ENCODE peak calls at places on chromosomes 7 and 10, in six cellular contexts. One of them, this sample, is unnamed. For H3K36me3, the result is how much of the 10 kb centered on the place peaks cover.

GRCh38 chr7:77315102-77315501 is 101.0 kb downstream of the GSAP start:
- DNase-seq in GM23248: peak
- DNase-seq in aorta: no peak
- DNase-seq in heart left ventricle: no peak
- DNase-seq in heart right ventricle: no peak
- DNase-seq in cardiac muscle cell: peak
- DNase-seq in this sample: no peak

GRCh38 chr7:99864041-99864440 is 12.8 kb downstream of the OR2AE1 start:
- DNase-seq in GM23248: peak
- DNase-seq in aorta: no peak
- DNase-seq in heart left ventricle: no peak
- DNase-seq in heart right ventricle: no peak
- DNase-seq in cardiac muscle cell: no peak
- DNase-seq in this sample: no peak

GRCh38 chr10:6049031-6049400 is 13.2 kb downstream of the IL2RA start:
- DNase-seq in GM23248: no peak
- DNase-seq in aorta: no peak
- DNase-seq in heart left ventricle: peak
- DNase-seq in heart right ventricle: no peak
- DNase-seq in cardiac muscle cell: no peak
- DNase-seq in this sample: no peak

GRCh38 chr10:11161910-11162309 is 144.2 kb downstream of the CELF2 start:
- DNase-seq in GM23248: no peak
- DNase-seq in aorta: no peak
- DNase-seq in heart left ventricle: no peak
- DNase-seq in heart right ventricle: no peak
- DNase-seq in cardiac muscle cell: no peak
- DNase-seq in this sample: no peak

GRCh38 chr7:155653773-155654172 is 9.3 kb downstream of the RBM33 start:
- DNase-seq in GM23248: peak
- DNase-seq in aorta: no peak
- DNase-seq in heart left ventricle: no peak
- DNase-seq in heart right ventricle: no peak
- DNase-seq in cardiac muscle cell: peak
- DNase-seq in this sample: no peak

GRCh38 chr7:138195207-138195606 is 118.9 kb downstream of the AKR1D1 start:
- DNase-seq in GM23248: no peak
- DNase-seq in aorta: no peak
- DNase-seq in heart left ventricle: no peak
- DNase-seq in heart right ventricle: no peak
- DNase-seq in cardiac muscle cell: peak
- DNase-seq in this sample: no peak

GRCh38 chr10:58868736-58869435 is 307.6 kb upstream of the PHYHIPL start:
- DNase-seq in GM23248: peak
- DNase-seq in aorta: no peak
- DNase-seq in heart left ventricle: no peak
- DNase-seq in heart right ventricle: no peak
- DNase-seq in cardiac muscle cell: no peak
- DNase-seq in this sample: no peak

GRCh38 chr10:42934842-42935241 is 142.0 kb upstream of the RET start:
- DNase-seq in GM23248: no peak
- DNase-seq in aorta: no peak
- DNase-seq in heart left ventricle: no peak
- DNase-seq in heart right ventricle: no peak
- DNase-seq in cardiac muscle cell: no peak
- DNase-seq in this sample: no peak

GRCh38 chr10:118982366-118982765 is 47.1 kb upstream of the NANOS1 start:
- DNase-seq in GM23248: no peak
- DNase-seq in aorta: no peak
- DNase-seq in heart left ventricle: no peak
- DNase-seq in heart right ventricle: no peak
- DNase-seq in cardiac muscle cell: no peak
- DNase-seq in this sample: peak

GRCh38 chr7:56375173-56375572 is 259.0 kb upstream of the NUPR2 start:
- DNase-seq in GM23248: no peak
- DNase-seq in aorta: no peak
- DNase-seq in heart left ventricle: no peak
- DNase-seq in heart right ventricle: no peak
- DNase-seq in cardiac muscle cell: no peak
- DNase-seq in this sample: no peak

GRCh38 chr10:14507721-14508120 is 177.0 kb upstream of the FRMD4A start:
- DNase-seq in GM23248: no peak
- DNase-seq in aorta: no peak
- DNase-seq in heart left ventricle: no peak
- DNase-seq in heart right ventricle: no peak
- DNase-seq in cardiac muscle cell: no peak
- DNase-seq in this sample: no peak

GRCh38 chr7:101537205-101537604 is 91.9 kb downstream of the MYL10 start:
- DNase-seq in GM23248: peak
- DNase-seq in aorta: peak
- DNase-seq in heart left ventricle: no peak
- DNase-seq in heart right ventricle: no peak
- DNase-seq in cardiac muscle cell: peak
- DNase-seq in this sample: peak

GRCh38 chr7:80313067-80313626 is 178.5 kb downstream of the GNAI1 start:
- DNase-seq in GM23248: no peak
- DNase-seq in aorta: no peak
- DNase-seq in heart left ventricle: no peak
- DNase-seq in heart right ventricle: no peak
- DNase-seq in cardiac muscle cell: no peak
- DNase-seq in this sample: no peak

GRCh38 chr10:3036605-3037004 is 30.7 kb upstream of the PFKP start:
- DNase-seq in GM23248: no peak
- DNase-seq in aorta: no peak
- DNase-seq in heart left ventricle: no peak
- DNase-seq in heart right ventricle: no peak
- DNase-seq in cardiac muscle cell: no peak
- DNase-seq in this sample: no peak

GRCh38 chr7:16563281-16564022 is 36.8 kb downstream of the LRRC72 start:
- DNase-seq in GM23248: no peak
- DNase-seq in aorta: no peak
- DNase-seq in heart left ventricle: no peak
- DNase-seq in heart right ventricle: no peak
- DNase-seq in cardiac muscle cell: peak
- DNase-seq in this sample: no peak

GRCh38 chr10:131937832-131938231 is 37.0 kb downstream of the PPP2R2D start:
- DNase-seq in GM23248: no peak
- DNase-seq in aorta: peak
- DNase-seq in heart left ventricle: no peak
- DNase-seq in heart right ventricle: no peak
- DNase-seq in cardiac muscle cell: no peak
- DNase-seq in this sample: no peak
- H3K27ac ChIP-seq in GM23248: no peak
- H3K27ac ChIP-seq in aorta: no peak
- H3K27ac ChIP-seq in heart left ventricle: no peak
- H3K27ac ChIP-seq in heart right ventricle: no peak
- H3K27ac ChIP-seq in cardiac muscle cell: no peak
- H3K27ac ChIP-seq in this sample: no peak

GRCh38 chr10:93333278-93333978 is 148.7 kb downstream of the MYOF start:
- DNase-seq in GM23248: no peak
- DNase-seq in aorta: no peak
- DNase-seq in heart left ventricle: no peak
- DNase-seq in heart right ventricle: no peak
- DNase-seq in cardiac muscle cell: no peak
- DNase-seq in this sample: peak
- H3K36me3 ChIP-seq in GM23248: half or more
- H3K36me3 ChIP-seq in aorta: under half
- H3K36me3 ChIP-seq in heart left ventricle: under half
- H3K36me3 ChIP-seq in heart right ventricle: under half
- H3K36me3 ChIP-seq in cardiac muscle cell: under half
- H3K36me3 ChIP-seq in this sample: half or more

GRCh38 chr7:135726389-135726788 is 1.6 kb downstream of the SLC13A4 start:
- DNase-seq in GM23248: no peak
- DNase-seq in aorta: no peak
- DNase-seq in heart left ventricle: no peak
- DNase-seq in heart right ventricle: no peak
- DNase-seq in cardiac muscle cell: no peak
- DNase-seq in this sample: no peak
- H3K27ac ChIP-seq in GM23248: no peak
- H3K27ac ChIP-seq in aorta: no peak
- H3K27ac ChIP-seq in heart left ventricle: no peak
- H3K27ac ChIP-seq in heart right ventricle: no peak
- H3K27ac ChIP-seq in cardiac muscle cell: no peak
- H3K27ac ChIP-seq in this sample: no peak

GRCh38 chr10:70834448-70835151 is 18.9 kb downstream of the SGPL1 start:
- DNase-seq in GM23248: no peak
- DNase-seq in aorta: no peak
- DNase-seq in heart left ventricle: no peak
- DNase-seq in heart right ventricle: no peak
- DNase-seq in cardiac muscle cell: no peak
- DNase-seq in this sample: no peak
- H3K36me3 ChIP-seq in GM23248: under half
- H3K36me3 ChIP-seq in aorta: under half
- H3K36me3 ChIP-seq in heart left ventricle: under half
- H3K36me3 ChIP-seq in heart right ventricle: under half
- H3K36me3 ChIP-seq in cardiac muscle cell: under half
- H3K36me3 ChIP-seq in this sample: under half

DNA sequence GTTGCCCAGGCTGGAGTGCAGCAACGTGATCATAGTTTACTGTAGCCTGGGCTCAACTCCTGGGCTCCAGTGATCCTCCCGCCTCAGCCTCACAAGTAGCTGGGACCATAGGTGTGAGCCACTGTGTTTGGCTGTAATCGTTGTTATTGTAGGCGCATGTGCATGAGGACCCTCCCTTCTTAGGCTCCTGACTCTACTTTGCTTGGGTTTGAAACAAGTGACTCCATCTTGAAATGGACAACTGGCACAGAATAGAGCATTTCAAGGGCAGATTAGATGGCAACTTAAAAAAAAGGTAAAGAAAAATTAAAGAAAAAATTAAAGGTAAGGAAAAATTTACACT is 15.4 kb upstream of the GIMAP8 start:
- DNase-seq in GM23248: no peak
- DNase-seq in aorta: no peak
- DNase-seq in heart left ventricle: no peak
- DNase-seq in heart right ventricle: no peak
- DNase-seq in cardiac muscle cell: no peak
- DNase-seq in this sample: no peak
- H3K27ac ChIP-seq in GM23248: no peak
- H3K27ac ChIP-seq in aorta: no peak
- H3K27ac ChIP-seq in heart left ventricle: no peak
- H3K27ac ChIP-seq in heart right ventricle: no peak
- H3K27ac ChIP-seq in cardiac muscle cell: no peak
- H3K27ac ChIP-seq in this sample: no peak

This sample was measured in SJSA1.